ENCODE peak calls at places on chromosomes 6 and 20, in seven cellular contexts. Y is CD8-positive, alpha-beta T cell; G is A673; Z is substantia nigra; L is left lung; V is psoas muscle; F is caudate nucleus. W is an unnamed sample.

GRCh38 chr6:30645989-30646388 is 944 bp upstream of the C6orf136 start:
- DNase-seq in Y (no peak), G (no peak), Z (no peak), L (no peak), V (no peak), F (no peak), W (no peak)

GRCh38 chr20:32603046-32603726 is 18.1 kb upstream of the NOL4L start:
- DNase-seq in Y (no peak), G (no peak), Z (peak; percentile 20), L (peak; percentile 63), V (no peak), F (no peak), W (no peak)

GRCh38 chr20:37980383-37980782 is 52.9 kb downstream of the TTI1 start:
- DNase-seq in Y (no peak), G (no peak), Z (no peak), L (no peak), V (no peak), F (no peak), W (no peak)

GRCh38 chr6:140208286-140208685 is 833.8 kb upstream of the CITED2 start:
- DNase-seq in Y (no peak), G (peak; percentile 77), Z (no peak), L (no peak), V (no peak), F (no peak), W (no peak)

GRCh38 chr6:89387516-89388222 is 24.4 kb downstream of the RRAGD start:
- DNase-seq in Y (no peak), G (no peak), Z (no peak), L (no peak), V (no peak), F (no peak), W (no peak)

GRCh38 chr6:108118791-108119211 is 44.3 kb upstream of the OSTM1 start:
- DNase-seq in Y (no peak), G (peak; percentile 37), Z (no peak), L (no peak), V (no peak), F (no peak), W (no peak)

GRCh38 chr6:31659649-31660223 is 842 bp downstream of the C6orf47 start:
- DNase-seq in Y (no peak), G (no peak), Z (no peak), L (no peak), V (no peak), F (no peak), W (no peak)

GRCh38 chr6:33877982-33878381 is 74.2 kb upstream of the MLN start:
- DNase-seq in Y (no peak), G (no peak), Z (no peak), L (no peak), V (no peak), F (no peak), W (no peak)

GRCh38 chr6:52123234-52123633 is 35.8 kb upstream of the PKHD1 start:
- DNase-seq in Y (no peak), G (no peak), Z (no peak), L (no peak), V (no peak), F (no peak), W (no peak)

GRCh38 chr6:19838442-19839236 is 1.5 kb downstream of the ID4 start:
- DNase-seq in Y (no peak), G (no peak), Z (no peak), L (peak; percentile 64), V (peak; percentile 22), F (no peak), W (no peak)

GRCh38 chr6:3741477-3741871 is 10.0 kb downstream of the PXDC1 start:
- DNase-seq in Y (no peak), G (no peak), Z (no peak), L (no peak), V (no peak), F (no peak), W (no peak)

GRCh38 chr6:3740551-3741476 is 10.7 kb downstream of the PXDC1 start:
- DNase-seq in Y (no peak), G (no peak), Z (no peak), L (no peak), V (no peak), F (no peak), W (no peak)

GRCh38 chr6:3742426-3743344 is 8.8 kb downstream of the PXDC1 start:
- DNase-seq in Y (peak; percentile 92), G (peak; percentile 74), Z (peak; percentile 55), L (peak; percentile 88), V (peak; percentile 84), F (peak; percentile 84), W (peak; percentile 63)

GRCh38 chr6:3743541-3743940 is 8.0 kb downstream of the PXDC1 start:
- DNase-seq in Y (no peak), G (no peak), Z (no peak), L (no peak), V (no peak), F (no peak), W (no peak)

DNA sequence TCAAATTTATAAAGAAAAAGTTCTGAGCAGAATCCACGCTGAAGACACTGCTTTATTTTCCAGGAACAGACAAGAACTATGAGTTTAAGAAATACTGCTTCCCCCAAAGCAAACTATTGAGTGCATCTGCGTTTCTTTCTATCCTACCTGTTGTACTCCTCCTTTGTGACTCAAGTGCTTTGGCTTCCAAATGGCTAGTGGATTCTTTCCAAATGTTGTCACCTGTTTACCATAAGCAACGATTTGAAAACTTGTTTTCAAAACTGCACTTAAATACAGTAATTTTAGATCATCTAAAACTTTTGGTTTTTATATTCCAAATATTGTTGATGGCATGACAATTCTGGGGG is 9.5 kb downstream of the PXDC1 start:
- DNase-seq in Y (no peak), G (no peak), Z (no peak), L (no peak), V (no peak), F (no peak), W (no peak)
- H3K27ac ChIP-seq in Y (no peak overlapping the region), G (no peak overlapping the region), Z (no peak overlapping the region), L (peak overlapping the region; percentile 69), V (peak overlapping the region; percentile 91), F (no peak overlapping the region), W (no peak overlapping the region)

DNA sequence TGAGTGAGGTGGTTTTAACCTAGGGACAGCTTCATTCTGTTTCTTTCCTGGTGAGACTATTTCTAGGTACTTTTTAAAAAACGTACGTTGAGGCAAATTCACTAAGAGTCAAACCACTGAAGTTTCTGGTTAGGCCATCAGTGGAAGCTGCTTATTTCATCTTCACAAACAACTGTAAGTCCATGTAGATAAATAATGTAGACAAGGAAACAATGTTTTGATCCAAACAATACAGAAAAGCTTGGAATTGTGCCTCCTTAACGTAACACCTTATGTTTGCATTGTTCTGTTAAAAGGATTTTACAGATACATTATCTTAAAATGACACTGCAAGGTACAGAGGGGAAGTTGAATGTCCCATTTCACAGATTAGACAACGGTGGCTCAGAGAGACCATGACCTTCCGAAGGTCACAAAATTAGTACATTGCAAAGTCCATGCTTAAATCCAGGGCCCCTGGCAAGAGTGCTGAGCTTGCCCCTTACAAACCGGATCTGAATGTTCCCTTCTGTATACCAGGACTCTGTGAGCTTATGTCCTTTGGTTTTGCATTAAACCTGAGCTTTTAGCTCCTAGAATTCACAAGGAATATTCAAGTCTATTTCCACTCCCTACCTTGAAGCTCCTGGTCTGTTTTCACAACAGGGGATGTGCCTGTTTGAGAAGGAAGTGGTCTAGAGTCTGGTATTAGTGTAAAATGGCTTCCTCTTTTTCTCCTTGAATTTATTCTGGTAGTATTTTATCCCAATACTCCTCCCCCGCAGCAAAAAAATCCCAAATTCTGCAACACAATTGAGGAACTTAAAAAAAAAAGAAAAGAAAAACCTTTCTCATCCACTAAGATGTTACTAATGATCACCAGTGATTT is 28.8 kb upstream of the ZNF217 start:
- DNase-seq in Y (no peak), G (no peak), Z (no peak), L (no peak), V (no peak), F (no peak), W (no peak)
- H3K27ac ChIP-seq in Y (peak overlapping the region; percentile 6), G (peak overlapping the region; percentile 80), Z (peak overlapping the region; percentile 14), L (peak overlapping the region; percentile 86), V (peak overlapping the region; percentile 79), F (peak overlapping the region; percentile 8), W (peak overlapping the region; percentile 78)

GRCh38 chr20:20785226-20785625 is 72.8 kb upstream of the RALGAPA2 start:
- DNase-seq in Y (no peak), G (no peak), Z (no peak), L (no peak), V (no peak), F (no peak), W (no peak)

GRCh38 chr20:20782747-20783146 is 70.3 kb upstream of the RALGAPA2 start:
- DNase-seq in Y (no peak), G (no peak), Z (no peak), L (no peak), V (no peak), F (no peak), W (no peak)

GRCh38 chr20:20782221-20782620 is 69.8 kb upstream of the RALGAPA2 start:
- DNase-seq in Y (no peak), G (no peak), Z (no peak), L (no peak), V (no peak), F (no peak), W (no peak)

GRCh38 chr20:20781029-20781428 is 68.6 kb upstream of the RALGAPA2 start:
- DNase-seq in Y (no peak), G (no peak), Z (no peak), L (no peak), V (no peak), F (no peak), W (no peak)

DNA sequence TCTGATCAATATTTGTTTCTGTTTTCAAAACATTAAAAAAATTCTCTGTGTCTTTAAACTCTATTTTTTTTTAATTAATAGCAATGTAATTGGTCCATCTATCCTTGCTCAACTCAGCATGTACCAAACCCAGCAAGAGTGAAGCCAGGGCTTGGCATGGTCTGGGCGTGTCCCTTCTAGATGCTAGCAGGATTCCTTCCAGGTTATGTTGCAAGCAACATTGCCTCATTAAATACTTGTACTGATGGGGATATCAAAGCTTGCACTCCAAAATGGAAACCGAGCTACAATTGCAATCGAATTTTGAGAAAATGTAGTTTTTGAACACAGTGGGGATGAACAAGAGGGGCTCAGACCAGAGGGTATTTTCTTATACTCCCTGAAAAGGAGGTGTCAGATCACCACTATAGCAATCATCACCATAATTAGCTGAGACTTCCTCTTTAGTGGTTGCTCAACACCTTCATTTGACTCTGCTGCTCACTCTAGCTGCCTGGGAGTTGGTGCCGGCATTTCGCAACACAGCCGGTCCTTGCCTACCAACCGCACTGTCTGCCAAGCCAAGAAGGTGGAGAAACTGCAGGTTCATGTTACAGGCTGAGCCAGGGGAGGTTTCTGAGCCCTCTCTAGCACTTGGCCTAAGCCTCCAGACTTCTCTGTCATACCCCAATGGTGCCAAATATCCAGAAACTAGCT is 67.8 kb upstream of the RALGAPA2 start:
- DNase-seq in Y (peak; percentile 12), G (peak; percentile 88), Z (no peak), L (peak; percentile 88), V (peak; percentile 91), F (no peak), W (no peak)
- H3K27ac ChIP-seq in Y (no peak overlapping the region), G (no peak overlapping the region), Z (no peak overlapping the region), L (no peak overlapping the region), V (peak overlapping the region; percentile 87), F (no peak overlapping the region), W (no peak overlapping the region)

GRCh38 chr6:54846243-54846856 is at the start of gene FAM83B:
- DNase-seq in Y (no peak), G (peak; percentile 21), Z (no peak), L (peak; percentile 60), V (peak; percentile 17), F (no peak), W (no peak)
- H3K27ac ChIP-seq in Y (no peak within 1 kb of the TSS), G (no peak within 1 kb of the TSS), Z (no peak within 1 kb of the TSS), L (no peak within 1 kb of the TSS), V (peak within 1 kb of the TSS; percentile 36), F (no peak within 1 kb of the TSS), W (no peak within 1 kb of the TSS)

W was measured in brain microvascular endothelial cell.